ENCODE peak calls at places on chromosomes 12 and 14, in nine cellular contexts. K is activated CD4-positive, alpha-beta T cell treated with anti-CD3 and anti-CD28 coated beads, Interleukin-2, amount 50 U/mL, for 24 hours; X is Peyer's patch; Z is HTR-8/SVneo; W is GM23248; Y is nucleus accumbens; H is thoracic aorta; M is activated T-helper 1 cell treated with Interleukin-2 at 50 U/mL for 16 hours; F is activated naive CD4-positive, alpha-beta T cell treated with Interleukin-2 at 50 U/mL for 16 hours. Q is an unnamed sample.

GRCh38 chr14:68677476-68677875 is 115.4 kb downstream of the ZFP36L1 start:
- DNase-seq in K (no peak), X (no peak), Z (no peak), W (no peak), Y (no peak), H (no peak), M (no peak), F (no peak), Q (no peak)

GRCh38 chr14:79831198-79831890 is 380.0 kb downstream of the DIO2 start:
- DNase-seq in K (no peak), X (no peak), Z (no peak), W (peak; percentile 41), Y (no peak), H (no peak), M (no peak), F (no peak), Q (no peak)

GRCh38 chr12:9027156-9027555 is 37.8 kb downstream of the KLRG1 start:
- DNase-seq in K (no peak), X (no peak), Z (no peak), W (no peak), Y (no peak), H (no peak), M (no peak), F (no peak), Q (no peak)

GRCh38 chr14:65277027-65277426 is 135.5 kb upstream of the FUT8 start:
- DNase-seq in K (no peak), X (no peak), Z (peak; percentile 88), W (peak; percentile 83), Y (no peak), H (no peak), M (no peak), F (no peak), Q (peak; percentile 32)

GRCh38 chr14:79841433-79841832 is 369.9 kb downstream of the DIO2 start:
- DNase-seq in K (no peak), X (no peak), Z (no peak), W (no peak), Y (no peak), H (no peak), M (no peak), F (no peak), Q (no peak)

GRCh38 chr12:70756118-70756517 is 118.9 kb upstream of the PTPRB start:
- DNase-seq in K (no peak), X (no peak), Z (no peak), W (peak; percentile 77), Y (no peak), H (no peak), M (no peak), F (no peak), Q (no peak)

GRCh38 chr12:111284709-111285108 is 84.2 kb downstream of the PHETA1 start:
- DNase-seq in K (no peak), X (no peak), Z (no peak), W (no peak), Y (no peak), H (no peak), M (no peak), F (no peak), Q (no peak)

GRCh38 chr14:66228267-66228970 is 257.8 kb upstream of the CCDC196 start:
- DNase-seq in K (no peak), X (no peak), Z (no peak), W (peak; percentile 55), Y (no peak), H (no peak), M (no peak), F (peak; percentile 3), Q (peak; percentile 62)

GRCh38 chr12:57530396-57531142 is 7.9 kb downstream of the MBD6 start:
- DNase-seq in K (no peak), X (no peak), Z (no peak), W (no peak), Y (no peak), H (no peak), M (no peak), F (no peak), Q (no peak)

GRCh38 chr12:26195641-26196423 is 459 bp downstream of the SSPN start:
- DNase-seq in K (no peak), X (peak; percentile 69), Z (peak; percentile 36), W (peak; percentile 76), Y (peak; percentile 65), H (peak; percentile 8), M (no peak), F (no peak), Q (no peak)

GRCh38 chr12:105468464-105468863 is 138.0 kb downstream of the C12orf75 start:
- DNase-seq in K (no peak), X (no peak), Z (no peak), W (no peak), Y (no peak), H (no peak), M (no peak), F (no peak), Q (no peak)

GRCh38 chr12:59403259-59403932 is 192.4 kb upstream of the SLC16A7 start:
- DNase-seq in K (no peak), X (no peak), Z (peak; percentile 28), W (peak; percentile 77), Y (no peak), H (no peak), M (no peak), F (peak; percentile 24), Q (no peak)

GRCh38 chr12:97142737-97143450 is 235.8 kb downstream of the NEDD1 start:
- DNase-seq in K (no peak), X (no peak), Z (no peak), W (no peak), Y (no peak), H (no peak), M (no peak), F (no peak), Q (no peak)

GRCh38 chr14:22122227-22123187 is 448.9 kb upstream of the OR4E1 start:
- DNase-seq in K (no peak), X (no peak), Z (no peak), W (no peak), Y (no peak), H (no peak), M (no peak), F (no peak), Q (no peak)

GRCh38 chr14:76951149-76951548 is 77.4 kb downstream of the IRF2BPL start:
- DNase-seq in K (no peak), X (no peak), Z (no peak), W (peak; percentile 43), Y (no peak), H (no peak), M (no peak), F (no peak), Q (no peak)

Q was measured in T1000.